ENCODE peak calls at places on chromosome 1, in nine cellular contexts. One of them, this sample, is unnamed. For H3K4me1, the result is how much of the 10 kb centered on the place peaks cover.

GRCh38 chr1:95086949-95087533 is 14.3 kb upstream of the ALG14 start:
- DNase-seq in lower lobe of right lung: no peak
- DNase-seq in GM23248: peak
- DNase-seq in ovary: no peak
- DNase-seq in upper lobe of right lung: no peak
- DNase-seq in HAP-1: no peak
- DNase-seq in CD8-positive, alpha-beta memory T cell: no peak
- DNase-seq in kidney: no peak
- DNase-seq in breast epithelium: no peak
- DNase-seq in this sample: no peak

GRCh38 chr1:21569820-21570527 is 60.8 kb downstream of the ALPL start:
- DNase-seq in lower lobe of right lung: no peak
- DNase-seq in breast epithelium: no peak
- DNase-seq in CD8-positive, alpha-beta memory T cell: no peak
- DNase-seq in kidney: peak
- DNase-seq in HAP-1: no peak
- DNase-seq in GM23248: no peak
- DNase-seq in upper lobe of right lung: no peak
- DNase-seq in ovary: no peak
- DNase-seq in this sample: no peak

GRCh38 chr1:209389258-209389657 is 194.3 kb upstream of the CAMK1G start:
- DNase-seq in ovary: no peak
- DNase-seq in lower lobe of right lung: no peak
- DNase-seq in kidney: no peak
- DNase-seq in upper lobe of right lung: no peak
- DNase-seq in CD8-positive, alpha-beta memory T cell: no peak
- DNase-seq in breast epithelium: no peak
- DNase-seq in HAP-1: no peak
- DNase-seq in GM23248: peak
- DNase-seq in this sample: no peak

GRCh38 chr1:238961790-238962189 is 424.6 kb upstream of the CHRM3 start:
- DNase-seq in breast epithelium: no peak
- DNase-seq in CD8-positive, alpha-beta memory T cell: no peak
- DNase-seq in GM23248: no peak
- DNase-seq in HAP-1: peak
- DNase-seq in upper lobe of right lung: no peak
- DNase-seq in kidney: no peak
- DNase-seq in ovary: no peak
- DNase-seq in lower lobe of right lung: no peak
- DNase-seq in this sample: no peak

GRCh38 chr1:206041640-206042039 is 11.3 kb upstream of the RHEX start:
- DNase-seq in ovary: no peak
- DNase-seq in CD8-positive, alpha-beta memory T cell: no peak
- DNase-seq in lower lobe of right lung: no peak
- DNase-seq in HAP-1: no peak
- DNase-seq in kidney: peak
- DNase-seq in upper lobe of right lung: no peak
- DNase-seq in breast epithelium: no peak
- DNase-seq in GM23248: no peak
- DNase-seq in this sample: no peak

GRCh38 chr1:68285046-68285445 is 52.7 kb upstream of the WLS start:
- DNase-seq in upper lobe of right lung: no peak
- DNase-seq in GM23248: no peak
- DNase-seq in ovary: no peak
- DNase-seq in breast epithelium: no peak
- DNase-seq in kidney: no peak
- DNase-seq in HAP-1: no peak
- DNase-seq in CD8-positive, alpha-beta memory T cell: no peak
- DNase-seq in lower lobe of right lung: no peak
- DNase-seq in this sample: no peak

GRCh38 chr1:230487773-230488428 is 61.8 kb upstream of the PGBD5 start:
- DNase-seq in breast epithelium: no peak
- DNase-seq in GM23248: no peak
- DNase-seq in HAP-1: no peak
- DNase-seq in CD8-positive, alpha-beta memory T cell: no peak
- DNase-seq in kidney: no peak
- DNase-seq in ovary: no peak
- DNase-seq in upper lobe of right lung: no peak
- DNase-seq in lower lobe of right lung: no peak
- DNase-seq in this sample: no peak

GRCh38 chr1:59521456-59521855 is 224.6 kb downstream of the FGGY start:
- DNase-seq in upper lobe of right lung: no peak
- DNase-seq in GM23248: peak
- DNase-seq in CD8-positive, alpha-beta memory T cell: no peak
- DNase-seq in ovary: no peak
- DNase-seq in lower lobe of right lung: no peak
- DNase-seq in breast epithelium: no peak
- DNase-seq in HAP-1: no peak
- DNase-seq in kidney: no peak
- DNase-seq in this sample: no peak

GRCh38 chr1:27789511-27790154 is 16.6 kb downstream of the STX12 start:
- DNase-seq in breast epithelium: no peak
- DNase-seq in lower lobe of right lung: no peak
- DNase-seq in ovary: no peak
- DNase-seq in GM23248: peak
- DNase-seq in upper lobe of right lung: no peak
- DNase-seq in HAP-1: no peak
- DNase-seq in CD8-positive, alpha-beta memory T cell: no peak
- DNase-seq in kidney: no peak
- DNase-seq in this sample: no peak

GRCh38 chr1:100736324-100736723 is 16.8 kb downstream of the VCAM1 start:
- DNase-seq in ovary: no peak
- DNase-seq in HAP-1: no peak
- DNase-seq in breast epithelium: no peak
- DNase-seq in CD8-positive, alpha-beta memory T cell: no peak
- DNase-seq in lower lobe of right lung: no peak
- DNase-seq in GM23248: peak
- DNase-seq in kidney: no peak
- DNase-seq in upper lobe of right lung: no peak
- DNase-seq in this sample: no peak

GRCh38 chr1:230861489-230861888 is 6.8 kb downstream of the C1orf198 start:
- DNase-seq in ovary: no peak
- DNase-seq in CD8-positive, alpha-beta memory T cell: no peak
- DNase-seq in GM23248: no peak
- DNase-seq in kidney: no peak
- DNase-seq in HAP-1: no peak
- DNase-seq in lower lobe of right lung: no peak
- DNase-seq in upper lobe of right lung: no peak
- DNase-seq in breast epithelium: no peak
- DNase-seq in this sample: no peak

GRCh38 chr1:199204231-199204630 is 565.4 kb downstream of the PTPRC start:
- DNase-seq in upper lobe of right lung: no peak
- DNase-seq in kidney: no peak
- DNase-seq in ovary: no peak
- DNase-seq in HAP-1: no peak
- DNase-seq in lower lobe of right lung: no peak
- DNase-seq in breast epithelium: no peak
- DNase-seq in CD8-positive, alpha-beta memory T cell: no peak
- DNase-seq in GM23248: no peak
- DNase-seq in this sample: no peak

GRCh38 chr1:10640079-10640578 is 156.3 kb downstream of the CASZ1 start:
- DNase-seq in ovary: no peak
- DNase-seq in CD8-positive, alpha-beta memory T cell: no peak
- DNase-seq in breast epithelium: peak
- DNase-seq in GM23248: no peak
- DNase-seq in HAP-1: no peak
- DNase-seq in upper lobe of right lung: no peak
- DNase-seq in lower lobe of right lung: no peak
- DNase-seq in kidney: no peak
- DNase-seq in this sample: no peak

GRCh38 chr1:31443673-31444072 is 30.7 kb downstream of the SERINC2 start:
- DNase-seq in upper lobe of right lung: no peak
- DNase-seq in HAP-1: no peak
- DNase-seq in GM23248: no peak
- DNase-seq in lower lobe of right lung: no peak
- DNase-seq in CD8-positive, alpha-beta memory T cell: no peak
- DNase-seq in breast epithelium: no peak
- DNase-seq in kidney: no peak
- DNase-seq in ovary: no peak
- DNase-seq in this sample: no peak

GRCh38 chr1:43653893-43654292 is 3.9 kb downstream of the KDM4A start:
- DNase-seq in HAP-1: no peak
- DNase-seq in lower lobe of right lung: no peak
- DNase-seq in breast epithelium: no peak
- DNase-seq in GM23248: no peak
- DNase-seq in CD8-positive, alpha-beta memory T cell: no peak
- DNase-seq in ovary: no peak
- DNase-seq in kidney: no peak
- DNase-seq in upper lobe of right lung: no peak
- DNase-seq in this sample: no peak

GRCh38 chr1:66761273-66761672 is 9.0 kb downstream of the DYNLT5 start:
- DNase-seq in lower lobe of right lung: no peak
- DNase-seq in HAP-1: no peak
- DNase-seq in upper lobe of right lung: no peak
- DNase-seq in ovary: no peak
- DNase-seq in GM23248: peak
- DNase-seq in kidney: no peak
- DNase-seq in CD8-positive, alpha-beta memory T cell: no peak
- DNase-seq in breast epithelium: no peak
- DNase-seq in this sample: no peak

GRCh38 chr1:17597651-17598050 is 58.2 kb downstream of the ARHGEF10L start:
- DNase-seq in CD8-positive, alpha-beta memory T cell: no peak
- DNase-seq in upper lobe of right lung: peak
- DNase-seq in ovary: no peak
- DNase-seq in kidney: no peak
- DNase-seq in HAP-1: no peak
- DNase-seq in lower lobe of right lung: no peak
- DNase-seq in breast epithelium: no peak
- DNase-seq in GM23248: no peak
- DNase-seq in this sample: no peak
- H3K4me1 ChIP-seq in CD8-positive, alpha-beta memory T cell: under half
- H3K4me1 ChIP-seq in upper lobe of right lung: under half
- H3K4me1 ChIP-seq in ovary: under half
- H3K4me1 ChIP-seq in kidney: under half
- H3K4me1 ChIP-seq in HAP-1: under half
- H3K4me1 ChIP-seq in lower lobe of right lung: under half
- H3K4me1 ChIP-seq in breast epithelium: under half
- H3K4me1 ChIP-seq in GM23248: under half
- H3K4me1 ChIP-seq in this sample: under half

DNA sequence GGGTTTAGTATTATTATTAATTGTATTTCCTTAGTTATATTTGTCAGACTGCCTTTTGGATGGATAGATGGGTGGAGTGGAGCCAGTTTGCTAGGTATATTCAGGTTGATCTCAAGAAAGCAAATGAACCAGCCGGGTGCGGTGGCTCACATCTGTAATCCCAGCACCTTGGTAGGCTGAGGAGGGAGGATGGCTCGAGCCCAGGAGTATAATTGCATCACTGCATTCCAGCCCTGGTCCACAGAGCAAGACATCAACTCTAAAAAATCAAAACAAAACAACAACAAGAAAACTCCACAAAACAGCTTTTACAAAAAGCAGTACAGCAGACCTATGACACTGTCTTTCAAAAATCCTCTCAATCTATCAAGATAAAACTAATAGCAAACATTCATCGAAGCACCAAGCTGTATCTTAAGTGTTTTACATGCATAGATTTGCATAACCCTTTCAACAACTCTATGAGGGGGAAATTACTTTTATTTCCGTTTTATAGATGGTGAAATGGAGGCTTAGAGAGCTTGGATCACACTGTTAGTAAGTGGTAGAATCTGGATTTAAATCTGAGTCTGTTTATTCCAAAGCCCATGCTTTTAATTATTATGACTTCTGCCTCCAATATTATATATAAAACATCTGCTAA is 25.5 kb downstream of the KMO start:
- DNase-seq in upper lobe of right lung: no peak
- DNase-seq in GM23248: no peak
- DNase-seq in HAP-1: no peak
- DNase-seq in breast epithelium: no peak
- DNase-seq in CD8-positive, alpha-beta memory T cell: no peak
- DNase-seq in kidney: no peak
- DNase-seq in lower lobe of right lung: no peak
- DNase-seq in ovary: no peak
- DNase-seq in this sample: no peak
- H3K4me3 ChIP-seq in upper lobe of right lung: no peak
- H3K4me3 ChIP-seq in GM23248: no peak
- H3K4me3 ChIP-seq in HAP-1: no peak
- H3K4me3 ChIP-seq in breast epithelium: no peak
- H3K4me3 ChIP-seq in CD8-positive, alpha-beta memory T cell: no peak
- H3K4me3 ChIP-seq in kidney: no peak
- H3K4me3 ChIP-seq in lower lobe of right lung: no peak
- H3K4me3 ChIP-seq in ovary: no peak
- H3K4me3 ChIP-seq in this sample: no peak

DNA sequence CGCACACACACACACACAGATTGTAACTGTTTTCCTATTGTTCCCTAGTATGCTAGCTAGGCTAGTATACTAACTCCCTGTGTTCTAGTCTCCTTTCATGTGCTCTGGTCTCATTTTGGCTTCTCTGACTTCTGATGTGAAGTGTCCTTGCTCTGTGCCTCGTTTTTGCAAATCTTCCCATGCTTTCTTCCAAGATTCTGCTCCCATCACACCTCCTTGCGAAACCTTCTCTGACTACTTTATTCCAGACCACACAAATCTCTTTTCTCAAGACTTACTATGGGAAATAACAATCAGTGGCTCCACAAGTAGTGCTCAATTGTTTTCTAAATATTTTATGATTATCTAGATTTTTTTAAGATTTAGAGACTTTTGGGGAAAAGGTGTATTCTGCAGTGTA is 10.3 kb downstream of the PRRX1 start:
- DNase-seq in HAP-1: no peak
- DNase-seq in breast epithelium: no peak
- DNase-seq in GM23248: peak
- DNase-seq in CD8-positive, alpha-beta memory T cell: no peak
- DNase-seq in lower lobe of right lung: no peak
- DNase-seq in kidney: no peak
- DNase-seq in upper lobe of right lung: no peak
- DNase-seq in ovary: no peak
- DNase-seq in this sample: no peak
- H3K4me1 ChIP-seq in HAP-1: under half
- H3K4me1 ChIP-seq in breast epithelium: under half
- H3K4me1 ChIP-seq in GM23248: half or more
- H3K4me1 ChIP-seq in CD8-positive, alpha-beta memory T cell: under half
- H3K4me1 ChIP-seq in lower lobe of right lung: under half
- H3K4me1 ChIP-seq in kidney: under half
- H3K4me1 ChIP-seq in upper lobe of right lung: under half
- H3K4me1 ChIP-seq in ovary: under half
- H3K4me1 ChIP-seq in this sample: under half

GRCh38 chr1:42436794-42437458 is 18.9 kb downstream of the ZMYND12 start:
- DNase-seq in ovary: no peak
- DNase-seq in breast epithelium: no peak
- DNase-seq in GM23248: no peak
- DNase-seq in upper lobe of right lung: no peak
- DNase-seq in kidney: no peak
- DNase-seq in HAP-1: no peak
- DNase-seq in CD8-positive, alpha-beta memory T cell: no peak
- DNase-seq in lower lobe of right lung: no peak
- DNase-seq in this sample: no peak

GRCh38 chr1:42434340-42434739 is 21.5 kb downstream of the ZMYND12 start:
- DNase-seq in breast epithelium: no peak
- DNase-seq in kidney: no peak
- DNase-seq in GM23248: no peak
- DNase-seq in upper lobe of right lung: no peak
- DNase-seq in ovary: no peak
- DNase-seq in lower lobe of right lung: no peak
- DNase-seq in CD8-positive, alpha-beta memory T cell: no peak
- DNase-seq in HAP-1: no peak
- DNase-seq in this sample: no peak

GRCh38 chr1:42442641-42443040 is 13.2 kb downstream of the ZMYND12 start:
- DNase-seq in ovary: no peak
- DNase-seq in upper lobe of right lung: no peak
- DNase-seq in kidney: no peak
- DNase-seq in breast epithelium: no peak
- DNase-seq in CD8-positive, alpha-beta memory T cell: no peak
- DNase-seq in HAP-1: no peak
- DNase-seq in GM23248: no peak
- DNase-seq in lower lobe of right lung: no peak
- DNase-seq in this sample: no peak

GRCh38 chr1:42439940-42440339 is 15.9 kb downstream of the ZMYND12 start:
- DNase-seq in ovary: no peak
- DNase-seq in CD8-positive, alpha-beta memory T cell: no peak
- DNase-seq in GM23248: peak
- DNase-seq in kidney: no peak
- DNase-seq in breast epithelium: no peak
- DNase-seq in lower lobe of right lung: no peak
- DNase-seq in upper lobe of right lung: no peak
- DNase-seq in HAP-1: no peak
- DNase-seq in this sample: no peak
- H3K4me3 ChIP-seq in ovary: no peak
- H3K4me3 ChIP-seq in CD8-positive, alpha-beta memory T cell: no peak
- H3K4me3 ChIP-seq in GM23248: no peak
- H3K4me3 ChIP-seq in kidney: no peak
- H3K4me3 ChIP-seq in breast epithelium: no peak
- H3K4me3 ChIP-seq in lower lobe of right lung: no peak
- H3K4me3 ChIP-seq in upper lobe of right lung: no peak
- H3K4me3 ChIP-seq in HAP-1: no peak
- H3K4me3 ChIP-seq in this sample: no peak

This sample was measured in CD4-positive, alpha-beta memory T cell.